ENCODE peak calls at places on chromosomes 7 and 10, in eight cellular contexts. One of them, this sample, is unnamed.

GRCh38 chr10:21969326-21970287 is 33.9 kb downstream of the DNAJC1 start:
- DNase-seq in ovary: no peak
- DNase-seq in gastrocnemius medialis: no peak
- DNase-seq in omental fat pad: no peak
- DNase-seq in hepatocyte: no peak
- DNase-seq in mesothelial cell of epicardium: no peak
- DNase-seq in dorsolateral prefrontal cortex: no peak
- DNase-seq in BJ: no peak
- DNase-seq in this sample: no peak

GRCh38 chr7:101553771-101554445 is 75.2 kb downstream of the MYL10 start:
- DNase-seq in BJ: no peak
- DNase-seq in mesothelial cell of epicardium: no peak
- DNase-seq in ovary: no peak
- DNase-seq in gastrocnemius medialis: no peak
- DNase-seq in omental fat pad: no peak
- DNase-seq in dorsolateral prefrontal cortex: no peak
- DNase-seq in hepatocyte: no peak
- DNase-seq in this sample: no peak

GRCh38 chr10:97499561-97500296 is 1.0 kb downstream of the UBTD1 start:
- DNase-seq in mesothelial cell of epicardium: no peak
- DNase-seq in ovary: peak
- DNase-seq in dorsolateral prefrontal cortex: peak
- DNase-seq in gastrocnemius medialis: peak
- DNase-seq in omental fat pad: peak
- DNase-seq in BJ: no peak
- DNase-seq in hepatocyte: no peak
- DNase-seq in this sample: peak

GRCh38 chr10:63703113-63703670 is 182.0 kb downstream of the REEP3 start:
- DNase-seq in BJ: no peak
- DNase-seq in hepatocyte: no peak
- DNase-seq in ovary: no peak
- DNase-seq in omental fat pad: no peak
- DNase-seq in gastrocnemius medialis: peak
- DNase-seq in mesothelial cell of epicardium: no peak
- DNase-seq in dorsolateral prefrontal cortex: no peak
- DNase-seq in this sample: no peak

GRCh38 chr7:117844678-117845077 is 28.6 kb downstream of the CTTNBP2 start:
- DNase-seq in dorsolateral prefrontal cortex: no peak
- DNase-seq in ovary: no peak
- DNase-seq in BJ: no peak
- DNase-seq in mesothelial cell of epicardium: no peak
- DNase-seq in omental fat pad: no peak
- DNase-seq in gastrocnemius medialis: no peak
- DNase-seq in hepatocyte: no peak
- DNase-seq in this sample: no peak

GRCh38 chr10:18610517-18610916 is 40.9 kb downstream of the NSUN6 start:
- DNase-seq in ovary: no peak
- DNase-seq in mesothelial cell of epicardium: no peak
- DNase-seq in dorsolateral prefrontal cortex: no peak
- DNase-seq in BJ: no peak
- DNase-seq in gastrocnemius medialis: no peak
- DNase-seq in omental fat pad: no peak
- DNase-seq in hepatocyte: peak
- DNase-seq in this sample: peak

GRCh38 chr10:58479016-58479415 is 33.7 kb upstream of the BICC1 start:
- DNase-seq in gastrocnemius medialis: no peak
- DNase-seq in hepatocyte: no peak
- DNase-seq in ovary: no peak
- DNase-seq in BJ: no peak
- DNase-seq in omental fat pad: no peak
- DNase-seq in dorsolateral prefrontal cortex: no peak
- DNase-seq in mesothelial cell of epicardium: no peak
- DNase-seq in this sample: no peak

GRCh38 chr10:38174341-38174740 is 80.2 kb downstream of the ZNF37A start:
- DNase-seq in gastrocnemius medialis: no peak
- DNase-seq in BJ: no peak
- DNase-seq in omental fat pad: no peak
- DNase-seq in mesothelial cell of epicardium: no peak
- DNase-seq in dorsolateral prefrontal cortex: no peak
- DNase-seq in hepatocyte: no peak
- DNase-seq in ovary: no peak
- DNase-seq in this sample: no peak

GRCh38 chr10:35735412-35735811 is 93.3 kb upstream of the FZD8 start:
- DNase-seq in omental fat pad: no peak
- DNase-seq in dorsolateral prefrontal cortex: no peak
- DNase-seq in BJ: no peak
- DNase-seq in mesothelial cell of epicardium: no peak
- DNase-seq in ovary: no peak
- DNase-seq in gastrocnemius medialis: no peak
- DNase-seq in hepatocyte: no peak
- DNase-seq in this sample: no peak

DNA sequence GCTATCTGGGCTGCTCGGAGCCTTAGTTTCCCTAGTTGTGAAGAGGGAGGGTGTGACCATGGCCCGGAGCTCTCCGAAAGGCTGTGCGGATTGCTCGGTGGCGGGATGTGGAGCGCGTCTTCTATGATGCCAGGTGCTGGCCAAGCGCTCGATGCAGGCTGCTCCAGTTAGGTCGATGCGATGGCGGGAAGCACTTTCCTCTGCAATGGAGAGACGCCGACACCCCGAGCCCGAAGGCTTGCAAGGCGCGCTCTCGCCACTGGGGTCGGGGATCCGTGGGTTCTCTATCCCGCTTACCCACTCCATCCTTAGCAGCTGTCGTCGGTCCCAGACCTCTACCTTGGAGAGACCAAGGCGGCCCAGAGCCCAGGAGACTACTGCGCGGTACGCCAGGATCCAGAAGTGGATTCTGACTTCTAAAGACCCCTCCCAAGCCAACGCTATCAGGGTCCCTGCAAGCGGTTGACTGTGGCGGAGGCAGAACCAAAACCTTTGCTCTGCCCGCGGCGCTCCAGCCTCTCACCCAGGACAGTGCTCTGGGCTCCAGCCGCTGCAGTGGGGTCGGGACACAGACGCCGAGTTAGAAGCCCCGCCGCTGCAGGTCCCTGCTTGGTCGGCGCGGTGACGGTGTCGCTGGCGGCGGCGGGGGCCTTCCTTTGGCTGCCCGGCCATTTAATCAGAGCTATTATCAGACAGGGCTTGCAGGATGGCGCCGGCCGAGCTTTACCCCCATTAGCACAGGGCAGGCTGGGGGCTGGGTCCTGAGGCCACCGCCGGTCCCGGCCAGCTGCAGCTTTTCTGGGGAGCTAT is 7.8 kb upstream of the TBX20 start:
- DNase-seq in dorsolateral prefrontal cortex: no peak
- DNase-seq in hepatocyte: peak
- DNase-seq in mesothelial cell of epicardium: no peak
- DNase-seq in omental fat pad: no peak
- DNase-seq in ovary: no peak
- DNase-seq in gastrocnemius medialis: no peak
- DNase-seq in BJ: no peak
- DNase-seq in this sample: peak
- TF ChIP-seq CTCF in dorsolateral prefrontal cortex: no peak
- TF ChIP-seq CTCF in hepatocyte: no peak
- TF ChIP-seq CTCF in mesothelial cell of epicardium: peak
- TF ChIP-seq CTCF in omental fat pad: no peak
- TF ChIP-seq CTCF in ovary: no peak
- TF ChIP-seq CTCF in gastrocnemius medialis: no peak
- TF ChIP-seq CTCF in BJ: no peak
- TF ChIP-seq CTCF in this sample: peak

GRCh38 chr7:7595451-7595850 is 28.8 kb downstream of the MIOS start:
- DNase-seq in hepatocyte: peak
- DNase-seq in gastrocnemius medialis: no peak
- DNase-seq in omental fat pad: no peak
- DNase-seq in mesothelial cell of epicardium: no peak
- DNase-seq in dorsolateral prefrontal cortex: no peak
- DNase-seq in BJ: no peak
- DNase-seq in ovary: no peak
- DNase-seq in this sample: no peak
- TF ChIP-seq CTCF in hepatocyte: peak
- TF ChIP-seq CTCF in gastrocnemius medialis: no peak
- TF ChIP-seq CTCF in omental fat pad: no peak
- TF ChIP-seq CTCF in mesothelial cell of epicardium: peak
- TF ChIP-seq CTCF in dorsolateral prefrontal cortex: peak
- TF ChIP-seq CTCF in BJ: peak
- TF ChIP-seq CTCF in ovary: no peak
- TF ChIP-seq CTCF in this sample: peak

DNA sequence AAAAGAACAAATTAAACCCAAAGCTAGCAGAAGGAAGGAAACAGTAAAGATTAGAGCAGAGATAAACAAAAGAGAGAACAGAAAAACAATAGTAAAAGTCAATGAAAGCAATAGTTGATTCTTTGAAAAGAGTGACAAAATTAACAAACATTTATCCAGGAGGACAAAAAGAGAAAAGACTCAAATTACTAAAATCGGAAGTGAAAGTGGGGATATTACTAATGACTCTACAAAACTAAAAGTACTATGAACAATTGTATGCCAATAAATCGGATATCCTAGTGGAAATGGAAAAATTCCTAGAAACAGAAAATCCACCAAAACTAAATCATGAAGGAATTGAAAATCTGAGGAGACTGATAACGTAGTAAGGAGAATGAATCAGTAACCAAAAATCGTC is 96.3 kb downstream of the SNX13 start:
- DNase-seq in ovary: no peak
- DNase-seq in dorsolateral prefrontal cortex: no peak
- DNase-seq in BJ: no peak
- DNase-seq in mesothelial cell of epicardium: no peak
- DNase-seq in hepatocyte: no peak
- DNase-seq in omental fat pad: no peak
- DNase-seq in gastrocnemius medialis: no peak
- DNase-seq in this sample: no peak
- TF ChIP-seq CTCF in ovary: no peak
- TF ChIP-seq CTCF in dorsolateral prefrontal cortex: no peak
- TF ChIP-seq CTCF in BJ: no peak
- TF ChIP-seq CTCF in mesothelial cell of epicardium: no peak
- TF ChIP-seq CTCF in hepatocyte: no peak
- TF ChIP-seq CTCF in omental fat pad: no peak
- TF ChIP-seq CTCF in gastrocnemius medialis: no peak
- TF ChIP-seq CTCF in this sample: no peak

GRCh38 chr10:50788951-50789904 is 49.5 kb downstream of the ASAH2B start:
- DNase-seq in BJ: no peak
- DNase-seq in ovary: no peak
- DNase-seq in gastrocnemius medialis: no peak
- DNase-seq in dorsolateral prefrontal cortex: no peak
- DNase-seq in mesothelial cell of epicardium: no peak
- DNase-seq in omental fat pad: no peak
- DNase-seq in hepatocyte: peak
- DNase-seq in this sample: peak
- TF ChIP-seq CTCF in BJ: peak
- TF ChIP-seq CTCF in ovary: no peak
- TF ChIP-seq CTCF in gastrocnemius medialis: no peak
- TF ChIP-seq CTCF in dorsolateral prefrontal cortex: peak
- TF ChIP-seq CTCF in mesothelial cell of epicardium: no peak
- TF ChIP-seq CTCF in omental fat pad: no peak
- TF ChIP-seq CTCF in hepatocyte: peak
- TF ChIP-seq CTCF in this sample: peak

DNA sequence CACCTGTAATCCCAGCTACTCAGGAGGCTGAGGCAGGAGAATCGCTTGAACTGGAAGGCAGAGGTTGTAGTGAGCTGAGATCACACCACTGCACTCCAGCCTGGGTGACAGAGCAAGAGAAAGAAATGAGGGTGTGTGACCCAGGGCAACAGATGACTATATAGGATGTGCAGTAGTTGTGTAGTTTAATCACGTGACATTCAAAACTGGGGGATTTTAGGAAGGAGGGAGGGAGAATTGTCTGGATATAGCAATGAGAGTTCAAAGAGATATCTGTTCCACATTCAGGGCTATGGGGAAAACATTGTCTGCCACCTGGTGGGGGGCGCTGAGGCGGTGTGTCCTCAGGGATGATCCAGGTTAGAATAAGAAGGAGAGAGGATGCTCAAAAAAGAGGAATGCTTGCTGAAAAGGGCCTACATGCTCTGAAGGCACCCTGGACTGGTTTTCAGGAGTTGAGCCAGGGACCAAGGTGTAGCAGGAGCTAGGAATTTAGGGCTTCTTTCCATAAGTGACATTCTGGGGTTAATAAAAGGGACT is 7.8 kb upstream of the ZYX start:
- DNase-seq in ovary: no peak
- DNase-seq in hepatocyte: no peak
- DNase-seq in BJ: no peak
- DNase-seq in dorsolateral prefrontal cortex: no peak
- DNase-seq in mesothelial cell of epicardium: no peak
- DNase-seq in omental fat pad: no peak
- DNase-seq in gastrocnemius medialis: no peak
- DNase-seq in this sample: no peak
- TF ChIP-seq CTCF in ovary: no peak
- TF ChIP-seq CTCF in hepatocyte: no peak
- TF ChIP-seq CTCF in BJ: no peak
- TF ChIP-seq CTCF in dorsolateral prefrontal cortex: no peak
- TF ChIP-seq CTCF in mesothelial cell of epicardium: no peak
- TF ChIP-seq CTCF in omental fat pad: no peak
- TF ChIP-seq CTCF in gastrocnemius medialis: no peak
- TF ChIP-seq CTCF in this sample: peak

GRCh38 chr7:83325083-83325482 is 162.4 kb upstream of the PCLO start:
- DNase-seq in dorsolateral prefrontal cortex: no peak
- DNase-seq in BJ: no peak
- DNase-seq in mesothelial cell of epicardium: no peak
- DNase-seq in omental fat pad: no peak
- DNase-seq in gastrocnemius medialis: no peak
- DNase-seq in ovary: no peak
- DNase-seq in hepatocyte: no peak
- DNase-seq in this sample: no peak
- TF ChIP-seq CTCF in dorsolateral prefrontal cortex: no peak
- TF ChIP-seq CTCF in BJ: no peak
- TF ChIP-seq CTCF in mesothelial cell of epicardium: no peak
- TF ChIP-seq CTCF in omental fat pad: no peak
- TF ChIP-seq CTCF in gastrocnemius medialis: no peak
- TF ChIP-seq CTCF in ovary: no peak
- TF ChIP-seq CTCF in hepatocyte: no peak
- TF ChIP-seq CTCF in this sample: no peak

GRCh38 chr7:22586806-22587180 is 86.8 kb upstream of the STEAP1B start:
- DNase-seq in omental fat pad: no peak
- DNase-seq in ovary: no peak
- DNase-seq in mesothelial cell of epicardium: no peak
- DNase-seq in gastrocnemius medialis: no peak
- DNase-seq in hepatocyte: peak
- DNase-seq in dorsolateral prefrontal cortex: no peak
- DNase-seq in BJ: no peak
- DNase-seq in this sample: peak
- TF ChIP-seq CTCF in omental fat pad: no peak
- TF ChIP-seq CTCF in ovary: no peak
- TF ChIP-seq CTCF in mesothelial cell of epicardium: no peak
- TF ChIP-seq CTCF in gastrocnemius medialis: no peak
- TF ChIP-seq CTCF in hepatocyte: peak
- TF ChIP-seq CTCF in dorsolateral prefrontal cortex: no peak
- TF ChIP-seq CTCF in BJ: peak
- TF ChIP-seq CTCF in this sample: peak

DNA sequence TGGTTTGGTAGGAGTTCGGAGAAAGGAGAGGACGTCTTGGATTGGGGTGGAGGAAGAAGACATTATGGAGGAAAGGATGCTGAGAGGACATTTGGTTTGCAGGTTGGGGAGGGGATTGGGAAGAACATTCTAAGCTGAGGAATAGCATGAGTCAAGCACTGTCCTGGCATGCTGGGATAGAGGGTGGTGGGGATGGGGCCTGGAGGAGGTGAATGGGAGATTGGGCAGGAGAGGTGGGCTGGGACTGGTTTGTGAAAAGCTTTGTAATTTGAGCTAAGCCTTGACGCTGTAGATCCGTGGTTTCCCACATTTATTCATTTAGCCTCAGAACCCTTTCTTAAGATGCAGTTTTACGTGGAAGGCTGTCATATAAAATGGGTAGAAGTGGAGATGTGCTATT is 52.2 kb downstream of the TMEM178B start:
- DNase-seq in hepatocyte: no peak
- DNase-seq in dorsolateral prefrontal cortex: no peak
- DNase-seq in gastrocnemius medialis: no peak
- DNase-seq in BJ: no peak
- DNase-seq in omental fat pad: no peak
- DNase-seq in mesothelial cell of epicardium: no peak
- DNase-seq in ovary: no peak
- DNase-seq in this sample: no peak
- TF ChIP-seq CTCF in hepatocyte: no peak
- TF ChIP-seq CTCF in dorsolateral prefrontal cortex: no peak
- TF ChIP-seq CTCF in gastrocnemius medialis: no peak
- TF ChIP-seq CTCF in BJ: no peak
- TF ChIP-seq CTCF in omental fat pad: no peak
- TF ChIP-seq CTCF in mesothelial cell of epicardium: no peak
- TF ChIP-seq CTCF in ovary: no peak
- TF ChIP-seq CTCF in this sample: no peak